ENCODE peak calls at places on chromosome 3, in ten cellular contexts. L is bronchial epithelial cell; G is Ammon's horn; V is GM23338; R is ecto neural progenitor cell; N is pancreas; T is dorsolateral prefrontal cortex; F is ureter; K is activated CD8-positive, alpha-beta T cell treated with anti-CD3 and anti-CD28 coated beads for 36 hours; U is posterior vena cava. Y is an unnamed sample.
A peak's percentile ranks its signal among the peaks of the same experiment; 100 is the strongest.

GRCh38 chr3:153246805-153247204 is 84.8 kb downstream of the RAP2B start:
- DNase-seq in L (no peak), G (no peak), V (no peak), R (no peak), N (no peak), T (no peak), F (no peak), K (no peak), U (no peak), Y (no peak)

GRCh38 chr3:197520311-197521276 is 35.2 kb downstream of the BDH1 start:
- DNase-seq in L (peak; percentile 39), G (peak; percentile 78), V (peak; percentile 56), R (peak; percentile 75), N (peak; percentile 56), T (peak; percentile 71), F (no peak), K (no peak), U (peak; percentile 58), Y (no peak)

GRCh38 chr3:194832346-194833104 is 146.8 kb downstream of the FAM43A start:
- DNase-seq in L (no peak), G (no peak), V (no peak), R (no peak), N (no peak), T (no peak), F (no peak), K (no peak), U (no peak), Y (no peak)

GRCh38 chr3:87287025-87287424 is 10.6 kb upstream of the POU1F1 start:
- DNase-seq in L (peak; percentile 95), G (no peak), V (no peak), R (no peak), N (no peak), T (no peak), F (no peak), K (no peak), U (no peak), Y (no peak)

GRCh38 chr3:8499181-8499611 is 2.4 kb upstream of the LMCD1 start:
- DNase-seq in L (no peak), G (peak; percentile 90), V (peak; percentile 79), R (peak; percentile 71), N (no peak), T (peak; percentile 39), F (no peak), K (no peak), U (no peak), Y (no peak)

GRCh38 chr3:187406927-187407326 is 38.7 kb downstream of the RTP4 start:
- DNase-seq in L (peak; percentile 0), G (no peak), V (no peak), R (no peak), N (no peak), T (no peak), F (no peak), K (no peak), U (no peak), Y (no peak)

GRCh38 chr3:41961061-41961749 is 698 bp downstream of the ULK4 start:
- DNase-seq in L (peak; percentile 47), G (peak; percentile 40), V (peak; percentile 79), R (peak; percentile 73), N (peak; percentile 70), T (peak; percentile 42), F (no peak), K (peak; percentile 64), U (peak; percentile 88), Y (no peak)

GRCh38 chr3:156957715-156958114 is 131.6 kb downstream of the LEKR1 start:
- DNase-seq in L (no peak), G (no peak), V (no peak), R (no peak), N (no peak), T (no peak), F (no peak), K (no peak), U (no peak), Y (no peak)

GRCh38 chr3:53038679-53039375 is 7.0 kb downstream of the SFMBT1 start:
- DNase-seq in L (peak; percentile 25), G (no peak), V (no peak), R (no peak), N (no peak), T (no peak), F (no peak), K (no peak), U (no peak), Y (no peak)

Y was measured in mesenteric fat pad.